ENCODE peak calls at places on chromosomes 5 and 9, in seven cellular contexts. Q is IMR-90, R is cardiac septum, T is cardiac muscle cell, J is fibroblast of mammary gland, M is posterior vena cava, L is GM12865. U is an unnamed sample.

GRCh38 chr5:112626079-112626478 is 111.6 kb upstream of the APC start:
- DNase-seq in Q (no peak), R (no peak), T (no peak), J (no peak), M (no peak), L (no peak), U (no peak)

GRCh38 chr9:64128572-64128971 is 1156.4 kb downstream of the FOXD4L5 start:
- DNase-seq in Q (no peak), R (no peak), T (no peak), J (no peak), M (no peak), L (no peak), U (no peak)

GRCh38 chr5:149750596-149750995 is 20.5 kb downstream of the PPARGC1B start:
- DNase-seq in Q (no peak), R (peak), T (no peak), J (no peak), M (no peak), L (no peak), U (no peak)

GRCh38 chr9:72855890-72856523 is 96.8 kb downstream of the ALDH1A1 start:
- DNase-seq in Q (no peak), R (no peak), T (no peak), J (no peak), M (no peak), L (no peak), U (no peak)

GRCh38 chr9:100756217-100756616 is 178.3 kb downstream of the CAVIN4 start:
- DNase-seq in Q (no peak), R (no peak), T (no peak), J (no peak), M (no peak), L (no peak), U (no peak)

GRCh38 chr5:152704286-152704685 is 299.2 kb upstream of the NMUR2 start:
- DNase-seq in Q (no peak), R (no peak), T (no peak), J (no peak), M (no peak), L (no peak), U (no peak)

GRCh38 chr9:6598249-6598725 is 47.2 kb downstream of the GLDC start:
- DNase-seq in Q (peak), R (no peak), T (peak), J (peak), M (no peak), L (peak), U (no peak)

GRCh38 chr9:96638606-96639364 is 16.3 kb downstream of the PRXL2C start:
- DNase-seq in Q (no peak), R (no peak), T (no peak), J (peak), M (no peak), L (no peak), U (no peak)

GRCh38 chr9:137449081-137449844 is 8.1 kb upstream of the ENTPD8 start:
- DNase-seq in Q (no peak), R (peak), T (no peak), J (no peak), M (peak), L (no peak), U (no peak)

GRCh38 chr9:23361096-23361495 is 464.9 kb downstream of the ELAVL2 start:
- DNase-seq in Q (no peak), R (no peak), T (no peak), J (no peak), M (no peak), L (no peak), U (no peak)

GRCh38 chr5:127699416-127699815 is 3.8 kb upstream of the CCDC192 start:
- DNase-seq in Q (peak), R (no peak), T (no peak), J (no peak), M (no peak), L (no peak), U (no peak)

GRCh38 chr9:136829412-136829811 is 12.9 kb upstream of the AJM1 start:
- DNase-seq in Q (no peak), R (no peak), T (no peak), J (no peak), M (no peak), L (no peak), U (no peak)

GRCh38 chr9:121299467-121300282 is 31.7 kb downstream of the GSN start:
- DNase-seq in Q (no peak), R (peak), T (peak), J (no peak), M (peak), L (no peak), U (no peak)

GRCh38 chr9:87577746-87578145 is 80.1 kb downstream of the DAPK1 start:
- DNase-seq in Q (no peak), R (no peak), T (no peak), J (no peak), M (no peak), L (no peak), U (no peak)

GRCh38 chr5:177466861-177467260 is 6.6 kb downstream of the DBN1 start:
- DNase-seq in Q (no peak), R (no peak), T (no peak), J (no peak), M (no peak), L (no peak), U (no peak)

GRCh38 chr5:73950441-73950873 is 324.5 kb downstream of the ARHGEF28 start:
- DNase-seq in Q (peak), R (no peak), T (no peak), J (peak), M (no peak), L (no peak), U (no peak)

GRCh38 chr9:14271078-14271673 is 42.8 kb downstream of the NFIB start:
- DNase-seq in Q (peak), R (no peak), T (peak), J (peak), M (no peak), L (no peak), U (peak)

GRCh38 chr5:997711-998110 is 10.9 kb upstream of the NKD2 start:
- DNase-seq in Q (no peak), R (peak), T (no peak), J (no peak), M (peak), L (no peak), U (no peak)

GRCh38 chr5:176868126-176868525 is 31.0 kb downstream of the HK3 start:
- DNase-seq in Q (no peak), R (no peak), T (no peak), J (no peak), M (no peak), L (no peak), U (no peak)

GRCh38 chr9:73269430-73270101 is 117.9 kb downstream of the ANXA1 start:
- DNase-seq in Q (peak), R (no peak), T (peak), J (peak), M (no peak), L (peak), U (peak)

GRCh38 chr9:133531293-133531692 is 3.2 kb upstream of the ADAMTSL2 start:
- DNase-seq in Q (no peak), R (no peak), T (no peak), J (no peak), M (no peak), L (no peak), U (no peak)

GRCh38 chr5:36366883-36367282 is 65.2 kb upstream of the RANBP3L start:
- DNase-seq in Q (no peak), R (no peak), T (peak), J (peak), M (no peak), L (no peak), U (no peak)

GRCh38 chr5:15003511-15003920 is 131.9 kb upstream of the ANKH start:
- DNase-seq in Q (peak), R (no peak), T (peak), J (peak), M (no peak), L (peak), U (peak)

GRCh38 chr9:134459164-134459563 is 132.9 kb downstream of the RXRA start:
- DNase-seq in Q (no peak), R (no peak), T (no peak), J (no peak), M (no peak), L (no peak), U (no peak)

GRCh38 chr5:163434410-163434866 is 3.0 kb upstream of the CCNG1 start:
- DNase-seq in Q (peak), R (no peak), T (peak), J (peak), M (no peak), L (no peak), U (no peak)

GRCh38 chr5:68522863-68523262 is 307.3 kb downstream of the PIK3R1 start:
- DNase-seq in Q (peak), R (no peak), T (no peak), J (no peak), M (no peak), L (no peak), U (no peak)

GRCh38 chr5:110851357-110851756 is 112.5 kb downstream of the SLC25A46 start:
- DNase-seq in Q (peak), R (no peak), T (no peak), J (no peak), M (no peak), L (no peak), U (no peak)

GRCh38 chr5:157924931-157925729 is 66.2 kb upstream of the CLINT1 start:
- DNase-seq in Q (no peak), R (no peak), T (no peak), J (peak), M (no peak), L (no peak), U (no peak)

GRCh38 chr5:113060410-113061025 is 83.9 kb downstream of the DCP2 start:
- DNase-seq in Q (no peak), R (no peak), T (no peak), J (no peak), M (no peak), L (no peak), U (no peak)

GRCh38 chr5:68258531-68258930 is 43.0 kb downstream of the PIK3R1 start:
- DNase-seq in Q (no peak), R (no peak), T (no peak), J (no peak), M (no peak), L (no peak), U (no peak)

GRCh38 chr5:151686673-151687378 is at the start of gene SPARC:
- DNase-seq in Q (peak), R (peak), T (peak), J (peak), M (peak), L (peak), U (no peak)

GRCh38 chr5:122756263-122756911 is 18.5 kb upstream of the SNX2 start:
- DNase-seq in Q (peak), R (peak), T (peak), J (peak), M (no peak), L (peak), U (peak)

GRCh38 chr5:116441223-116441622 is 133.4 kb downstream of the SEMA6A start:
- DNase-seq in Q (no peak), R (no peak), T (no peak), J (no peak), M (no peak), L (no peak), U (peak)

GRCh38 chr5:14269395-14269794 is 126.3 kb downstream of the TRIO start:
- DNase-seq in Q (no peak), R (no peak), T (no peak), J (no peak), M (no peak), L (no peak), U (no peak)

GRCh38 chr5:129400395-129400983 is 59.6 kb upstream of the ADAMTS19 start:
- DNase-seq in Q (no peak), R (no peak), T (peak), J (peak), M (no peak), L (no peak), U (no peak)

GRCh38 chr5:33781286-33781685 is 110.5 kb downstream of the ADAMTS12 start:
- DNase-seq in Q (peak), R (no peak), T (peak), J (peak), M (no peak), L (peak), U (no peak)